ENCODE peak calls at places on chromosomes 12 and 14, in nine cellular contexts. G is ELR; Y is AG04450; Z is lower lobe of right lung; D is iPS DF 6.9; Q is DMS 273 treated with DMSO at 0.1 percent for 48 hours; E is stimulated activated CD4-positive, alpha-beta T cell treated with anti-CD3 and anti-CD28 coated beads, Interleukin-15, amount 100 ng/mL, for 1 hour; V is hippocampal formation; N is kidney. A is an unnamed sample.

GRCh38 chr12:103326190-103326589 is 169.6 kb downstream of the C12orf42 start:
- DNase-seq in G (peak), Y (no peak), Z (no peak), D (no peak), Q (no peak), E (no peak), V (no peak), N (no peak), A (no peak)

GRCh38 chr14:59619071-59619470 is 42.5 kb upstream of the CCDC175 start:
- DNase-seq in G (no peak), Y (no peak), Z (no peak), D (no peak), Q (no peak), E (no peak), V (no peak), N (no peak), A (no peak)

GRCh38 chr14:31530136-31530535 is 31.1 kb upstream of the NUBPL start:
- DNase-seq in G (peak), Y (no peak), Z (no peak), D (no peak), Q (no peak), E (no peak), V (no peak), N (no peak), A (no peak)

GRCh38 chr12:53418221-53418620 is 5.4 kb upstream of the AMHR2 start:
- DNase-seq in G (no peak), Y (no peak), Z (no peak), D (no peak), Q (no peak), E (no peak), V (no peak), N (no peak), A (no peak)

GRCh38 chr12:122610911-122611310 is 83.9 kb downstream of the KNTC1 start:
- DNase-seq in G (no peak), Y (no peak), Z (no peak), D (no peak), Q (no peak), E (no peak), V (no peak), N (no peak), A (no peak)

GRCh38 chr12:105053116-105053572 is 31.1 kb downstream of the ALDH1L2 start:
- DNase-seq in G (peak), Y (peak), Z (peak), D (peak), Q (peak), E (peak), V (peak), N (no peak), A (peak)

GRCh38 chr12:78651755-78652154 is 212.8 kb upstream of the SYT1 start:
- DNase-seq in G (no peak), Y (no peak), Z (no peak), D (peak), Q (no peak), E (no peak), V (no peak), N (no peak), A (no peak)

GRCh38 chr14:45810152-45810872 is 557.3 kb upstream of the MIS18BP1 start:
- DNase-seq in G (peak), Y (no peak), Z (no peak), D (no peak), Q (no peak), E (no peak), V (no peak), N (no peak), A (no peak)

GRCh38 chr12:98578821-98579220 is 14.7 kb upstream of the SLC25A3 start:
- DNase-seq in G (no peak), Y (no peak), Z (no peak), D (no peak), Q (no peak), E (no peak), V (no peak), N (no peak), A (peak)

GRCh38 chr12:67394600-67394999 is 125.4 kb downstream of the CAND1 start:
- DNase-seq in G (no peak), Y (peak), Z (no peak), D (no peak), Q (peak), E (no peak), V (peak), N (peak), A (no peak)

GRCh38 chr12:90653051-90653450 is 301.9 kb downstream of the CCER1 start:
- DNase-seq in G (peak), Y (peak), Z (no peak), D (no peak), Q (no peak), E (no peak), V (no peak), N (no peak), A (no peak)

GRCh38 chr14:86527312-86527711 is 997.4 kb downstream of the FLRT2 start:
- DNase-seq in G (peak), Y (no peak), Z (no peak), D (no peak), Q (no peak), E (no peak), V (no peak), N (no peak), A (no peak)

GRCh38 chr12:10501031-10501430 is 4.7 kb upstream of the EIF2S3B start:
- DNase-seq in G (peak), Y (no peak), Z (no peak), D (no peak), Q (no peak), E (no peak), V (no peak), N (no peak), A (no peak)

GRCh38 chr14:98393527-98393926 is 878.5 kb downstream of the BCL11B start:
- DNase-seq in G (no peak), Y (no peak), Z (no peak), D (no peak), Q (no peak), E (no peak), V (no peak), N (no peak), A (no peak)

GRCh38 chr12:1593232-1594044 is 943 bp downstream of the FBXL14 start:
- DNase-seq in G (peak), Y (no peak), Z (peak), D (no peak), Q (no peak), E (peak), V (peak), N (peak), A (no peak)

GRCh38 chr12:47773062-47773857 is at the start of gene SLC48A1:
- DNase-seq in G (peak), Y (no peak), Z (peak), D (no peak), Q (no peak), E (peak), V (peak), N (peak), A (no peak)

GRCh38 chr12:131711551-131712205 is 788 bp downstream of the SFSWAP start:
- DNase-seq in G (peak), Y (no peak), Z (no peak), D (no peak), Q (no peak), E (no peak), V (no peak), N (no peak), A (no peak)

GRCh38 chr14:53341324-53341723 is 188.2 kb upstream of the DDHD1 start:
- DNase-seq in G (no peak), Y (no peak), Z (no peak), D (no peak), Q (no peak), E (no peak), V (no peak), N (no peak), A (no peak)

GRCh38 chr12:97276198-97276580 is 186.4 kb upstream of the RMST start:
- DNase-seq in G (no peak), Y (no peak), Z (no peak), D (no peak), Q (no peak), E (no peak), V (peak), N (no peak), A (no peak)

GRCh38 chr14:99853206-99853605 is 60.0 kb downstream of the EML1 start:
- DNase-seq in G (peak), Y (no peak), Z (no peak), D (no peak), Q (no peak), E (no peak), V (no peak), N (no peak), A (no peak)

GRCh38 chr14:54854181-54854580 is 48.4 kb downstream of the GCH1 start:
- DNase-seq in G (no peak), Y (no peak), Z (no peak), D (no peak), Q (no peak), E (no peak), V (no peak), N (no peak), A (no peak)

GRCh38 chr14:90287791-90288190 is 31.4 kb downstream of the PSMC1 start:
- DNase-seq in G (no peak), Y (no peak), Z (no peak), D (no peak), Q (no peak), E (no peak), V (no peak), N (no peak), A (no peak)

GRCh38 chr12:132788375-132789098 is 26.9 kb upstream of the ANKLE2 start:
- DNase-seq in G (peak), Y (no peak), Z (no peak), D (no peak), Q (no peak), E (no peak), V (no peak), N (no peak), A (no peak)

GRCh38 chr14:58705066-58705465 is 67.3 kb downstream of the DACT1 start:
- DNase-seq in G (no peak), Y (no peak), Z (no peak), D (no peak), Q (no peak), E (no peak), V (no peak), N (no peak), A (no peak)

GRCh38 chr12:117803013-117803412 is 165.8 kb downstream of the KSR2 start:
- DNase-seq in G (no peak), Y (no peak), Z (no peak), D (no peak), Q (no peak), E (no peak), V (no peak), N (no peak), A (no peak)

GRCh38 chr12:118038122-118038521 is 21.6 kb downstream of the RFC5 start:
- DNase-seq in G (no peak), Y (no peak), Z (no peak), D (no peak), Q (no peak), E (no peak), V (no peak), N (no peak), A (no peak)

GRCh38 chr14:95057851-95058250 is 99.5 kb downstream of the DICER1 start:
- DNase-seq in G (no peak), Y (no peak), Z (no peak), D (no peak), Q (no peak), E (no peak), V (no peak), N (no peak), A (no peak)

A was measured in HL-60.